ENCODE peak calls at places on chromosomes 1 and 21, in five cellular contexts. One of them, this sample, is unnamed.

GRCh38 chr1:65605621-65606020 is 185.2 kb downstream of the LEPR start:
- DNase-seq in kidney epithelial cell: no peak
- DNase-seq in fibroblast of pulmonary artery: peak
- DNase-seq in ACHN: no peak
- DNase-seq in ELR: no peak
- DNase-seq in this sample: no peak

GRCh38 chr1:20207546-20207945 is 21.2 kb upstream of the PLA2G2C start:
- DNase-seq in ACHN: no peak
- DNase-seq in kidney epithelial cell: no peak
- DNase-seq in fibroblast of pulmonary artery: no peak
- DNase-seq in ELR: no peak
- DNase-seq in this sample: no peak

GRCh38 chr1:153578936-153579335 is 13.3 kb upstream of the S100A2 start:
- DNase-seq in ACHN: no peak
- DNase-seq in ELR: no peak
- DNase-seq in fibroblast of pulmonary artery: no peak
- DNase-seq in kidney epithelial cell: no peak
- DNase-seq in this sample: peak

GRCh38 chr1:234725177-234726132 is 115.5 kb upstream of the IRF2BP2 start:
- DNase-seq in kidney epithelial cell: no peak
- DNase-seq in ACHN: no peak
- DNase-seq in fibroblast of pulmonary artery: peak
- DNase-seq in ELR: peak
- DNase-seq in this sample: no peak

GRCh38 chr1:27536767-27537166 is 46.8 kb upstream of the WASF2 start:
- DNase-seq in fibroblast of pulmonary artery: peak
- DNase-seq in ELR: peak
- DNase-seq in kidney epithelial cell: no peak
- DNase-seq in ACHN: peak
- DNase-seq in this sample: no peak

GRCh38 chr1:117657949-117658660 is 52.3 kb downstream of the TENT5C start:
- DNase-seq in fibroblast of pulmonary artery: no peak
- DNase-seq in ELR: no peak
- DNase-seq in ACHN: no peak
- DNase-seq in kidney epithelial cell: no peak
- DNase-seq in this sample: no peak

GRCh38 chr1:4127595-4128140 is 227.6 kb upstream of the C1orf174 start:
- DNase-seq in ACHN: no peak
- DNase-seq in fibroblast of pulmonary artery: no peak
- DNase-seq in kidney epithelial cell: no peak
- DNase-seq in ELR: no peak
- DNase-seq in this sample: no peak

GRCh38 chr21:36732217-36732616 is 33.3 kb downstream of the SIM2 start:
- DNase-seq in kidney epithelial cell: no peak
- DNase-seq in ACHN: no peak
- DNase-seq in fibroblast of pulmonary artery: no peak
- DNase-seq in ELR: no peak
- DNase-seq in this sample: no peak

GRCh38 chr1:198651685-198652400 is 13.0 kb downstream of the PTPRC start:
- DNase-seq in ELR: no peak
- DNase-seq in fibroblast of pulmonary artery: no peak
- DNase-seq in kidney epithelial cell: no peak
- DNase-seq in ACHN: no peak
- DNase-seq in this sample: no peak

GRCh38 chr1:181101581-181102226 is 13.2 kb downstream of the IER5 start:
- DNase-seq in kidney epithelial cell: no peak
- DNase-seq in fibroblast of pulmonary artery: peak
- DNase-seq in ELR: peak
- DNase-seq in ACHN: no peak
- DNase-seq in this sample: no peak

GRCh38 chr1:225911207-225912130 is 12.6 kb downstream of the PYCR2 start:
- DNase-seq in ACHN: no peak
- DNase-seq in ELR: peak
- DNase-seq in fibroblast of pulmonary artery: peak
- DNase-seq in kidney epithelial cell: no peak
- DNase-seq in this sample: peak

GRCh38 chr1:47189844-47190562 is at the start of gene PDZK1IP1:
- DNase-seq in fibroblast of pulmonary artery: peak
- DNase-seq in ACHN: peak
- DNase-seq in kidney epithelial cell: peak
- DNase-seq in ELR: peak
- DNase-seq in this sample: peak

GRCh38 chr1:205504311-205505075 is at the start of gene CDK18:
- DNase-seq in fibroblast of pulmonary artery: peak
- DNase-seq in ACHN: peak
- DNase-seq in ELR: peak
- DNase-seq in kidney epithelial cell: no peak
- DNase-seq in this sample: peak

GRCh38 chr1:145999321-146000024 is 3.1 kb upstream of the TXNIP start:
- DNase-seq in ACHN: no peak
- DNase-seq in kidney epithelial cell: no peak
- DNase-seq in ELR: no peak
- DNase-seq in fibroblast of pulmonary artery: no peak
- DNase-seq in this sample: no peak

GRCh38 chr1:85277027-85277625 is 694 bp upstream of the BCL10 start:
- DNase-seq in ELR: no peak
- DNase-seq in kidney epithelial cell: no peak
- DNase-seq in ACHN: no peak
- DNase-seq in fibroblast of pulmonary artery: no peak
- DNase-seq in this sample: no peak

GRCh38 chr1:150548632-150549495 is at the start of gene ADAMTSL4:
- DNase-seq in ACHN: peak
- DNase-seq in fibroblast of pulmonary artery: peak
- DNase-seq in ELR: peak
- DNase-seq in kidney epithelial cell: no peak
- DNase-seq in this sample: peak

GRCh38 chr1:234553241-234554156 is 56.5 kb downstream of the IRF2BP2 start:
- DNase-seq in kidney epithelial cell: peak
- DNase-seq in ACHN: peak
- DNase-seq in ELR: peak
- DNase-seq in fibroblast of pulmonary artery: peak
- DNase-seq in this sample: no peak

GRCh38 chr1:95084317-95085176 is 11.8 kb upstream of the ALG14 start:
- DNase-seq in ELR: peak
- DNase-seq in fibroblast of pulmonary artery: peak
- DNase-seq in ACHN: peak
- DNase-seq in kidney epithelial cell: no peak
- DNase-seq in this sample: no peak

GRCh38 chr1:230068952-230069684 is 2.1 kb downstream of the GALNT2 start:
- DNase-seq in ACHN: no peak
- DNase-seq in fibroblast of pulmonary artery: no peak
- DNase-seq in ELR: peak
- DNase-seq in kidney epithelial cell: no peak
- DNase-seq in this sample: no peak

GRCh38 chr21:38126677-38127271 is 130.0 kb upstream of the KCNJ15 start:
- DNase-seq in kidney epithelial cell: peak
- DNase-seq in ACHN: peak
- DNase-seq in ELR: peak
- DNase-seq in fibroblast of pulmonary artery: peak
- DNase-seq in this sample: peak

GRCh38 chr1:11967028-11967547 is 13.2 kb upstream of the MFN2 start:
- DNase-seq in fibroblast of pulmonary artery: peak
- DNase-seq in ACHN: peak
- DNase-seq in ELR: peak
- DNase-seq in kidney epithelial cell: no peak
- DNase-seq in this sample: peak

GRCh38 chr1:243230914-243231313 is 24.2 kb downstream of the CEP170 start:
- DNase-seq in kidney epithelial cell: no peak
- DNase-seq in ELR: peak
- DNase-seq in fibroblast of pulmonary artery: peak
- DNase-seq in ACHN: peak
- DNase-seq in this sample: no peak

GRCh38 chr1:9687120-9687875 is 35.8 kb downstream of the PIK3CD start:
- DNase-seq in ELR: peak
- DNase-seq in fibroblast of pulmonary artery: peak
- DNase-seq in ACHN: peak
- DNase-seq in kidney epithelial cell: peak
- DNase-seq in this sample: peak

GRCh38 chr1:113057006-113057405 is 16.0 kb upstream of the LRIG2 start:
- DNase-seq in fibroblast of pulmonary artery: no peak
- DNase-seq in ELR: no peak
- DNase-seq in ACHN: peak
- DNase-seq in kidney epithelial cell: peak
- DNase-seq in this sample: no peak